ENCODE peak calls at places on chromosomes 11 and 22, in nine cellular contexts. C, J, V, Y, N, D, O, G and L are unnamed samples.

GRCh38 chr22:37967637-37968451 is 14.3 kb downstream of the POLR2F start:
- ATAC-seq in D (no peak), G (no peak), C (no peak), N (no peak), V (no peak), Y (no peak), J (no peak), O (no peak), L (no peak)

GRCh38 chr22:32589007-32589406 is 114.4 kb downstream of the FBXO7 start:
- ATAC-seq in G (peak; percentile 49), O (no peak), C (no peak), D (peak; percentile 52), V (no peak), J (no peak), Y (peak; percentile 33), N (peak; percentile 32), L (no peak)

GRCh38 chr11:68033708-68034045 is 3.2 kb downstream of the NDUFS8 start:
- ATAC-seq in N (no peak), Y (no peak), C (no peak), J (no peak), G (peak; percentile 54), D (no peak), V (no peak), O (no peak), L (no peak)

GRCh38 chr11:36156486-36157150 is 132.6 kb downstream of the COMMD9 start:
- ATAC-seq in C (no peak), N (no peak), D (no peak), O (no peak), V (no peak), Y (no peak), J (no peak), G (peak; percentile 31), L (no peak)

GRCh38 chr11:124676386-124676785 is 2.7 kb downstream of the SPA17 start:
- ATAC-seq in D (no peak), Y (no peak), N (no peak), V (no peak), C (no peak), J (no peak), G (peak; percentile 30), O (no peak), L (no peak)

GRCh38 chr11:106998644-106999043 is 19.6 kb downstream of the GUCY1A2 start:
- ATAC-seq in G (no peak), C (no peak), J (no peak), O (no peak), D (no peak), Y (no peak), V (no peak), N (no peak), L (no peak)

GRCh38 chr11:116111546-116111945 is 607.3 kb upstream of the CADM1 start:
- ATAC-seq in O (no peak), Y (no peak), C (no peak), G (no peak), N (no peak), J (no peak), V (no peak), D (no peak), L (no peak)

GRCh38 chr11:3341298-3341697 is 37.6 kb downstream of the ZNF195 start:
- ATAC-seq in J (peak; percentile 45), C (no peak), G (no peak), N (peak; percentile 77), D (no peak), V (no peak), Y (peak; percentile 52), O (peak; percentile 49), L (no peak)

GRCh38 chr22:50406416-50407170 is 63.5 kb downstream of the PPP6R2 start:
- ATAC-seq in J (no peak), G (no peak), C (no peak), D (no peak), O (no peak), Y (no peak), V (no peak), N (no peak), L (no peak)

GRCh38 chr22:26585104-26585790 is 4.7 kb downstream of the TPST2 start:
- ATAC-seq in G (peak; percentile 43), N (no peak), O (no peak), D (no peak), J (no peak), Y (no peak), V (no peak), C (no peak), L (no peak)